ENCODE peak calls at places on chromosomes 1 and 21, in four cellular contexts. C, Y, J and F are unnamed samples.

GRCh38 chr1:207810606-207811295 is 58.9 kb downstream of the CD46 start:
- DNase-seq in C (no peak), Y (no peak), J (no peak), F (no peak)

GRCh38 chr1:7290971-7291970 is 479.8 kb upstream of the VAMP3 start:
- DNase-seq in C (peak), Y (no peak), J (no peak), F (no peak)

GRCh38 chr1:199959033-199959774 is 68.3 kb upstream of the NR5A2 start:
- DNase-seq in C (no peak), Y (no peak), J (no peak), F (no peak)

GRCh38 chr1:229199261-229199850 is 71.6 kb upstream of the RAB4A start:
- DNase-seq in C (no peak), Y (no peak), J (no peak), F (no peak)

GRCh38 chr1:78549366-78549765 is 58.6 kb downstream of the PTGFR start:
- DNase-seq in C (no peak), Y (no peak), J (no peak), F (no peak)

GRCh38 chr1:162357681-162358266 is 18.9 kb downstream of the SPATA46 start:
- DNase-seq in C (peak), Y (peak), J (no peak), F (peak)

GRCh38 chr1:150507912-150508864 is at the start of gene ECM1:
- DNase-seq in C (no peak), Y (no peak), J (no peak), F (no peak)

GRCh38 chr1:66589326-66589725 is 55.4 kb downstream of the SGIP1 start:
- DNase-seq in C (no peak), Y (no peak), J (no peak), F (no peak)

GRCh38 chr1:150152182-150152536 is 2.4 kb downstream of the PLEKHO1 start:
- DNase-seq in C (no peak), Y (no peak), J (no peak), F (no peak)

GRCh38 chr1:156897078-156897825 is 3.7 kb downstream of the PEAR1 start:
- DNase-seq in C (no peak), Y (no peak), J (no peak), F (no peak)

GRCh38 chr1:224014328-224014649 is 99.6 kb upstream of the FBXO28 start:
- DNase-seq in C (no peak), Y (no peak), J (no peak), F (no peak)

GRCh38 chr1:229209386-229209785 is 61.5 kb upstream of the RAB4A start:
- DNase-seq in C (no peak), Y (no peak), J (no peak), F (no peak)

GRCh38 chr1:228009828-228010775 is 3.3 kb downstream of the WNT3A start:
- DNase-seq in C (no peak), Y (no peak), J (peak), F (no peak)

GRCh38 chr1:88612299-88612698 is 71.8 kb upstream of the PKN2 start:
- DNase-seq in C (no peak), Y (no peak), J (no peak), F (no peak)
- TF ChIP-seq ZBTB33 in C (no peak), Y (no peak), J (no peak), F (no peak)

DNA sequence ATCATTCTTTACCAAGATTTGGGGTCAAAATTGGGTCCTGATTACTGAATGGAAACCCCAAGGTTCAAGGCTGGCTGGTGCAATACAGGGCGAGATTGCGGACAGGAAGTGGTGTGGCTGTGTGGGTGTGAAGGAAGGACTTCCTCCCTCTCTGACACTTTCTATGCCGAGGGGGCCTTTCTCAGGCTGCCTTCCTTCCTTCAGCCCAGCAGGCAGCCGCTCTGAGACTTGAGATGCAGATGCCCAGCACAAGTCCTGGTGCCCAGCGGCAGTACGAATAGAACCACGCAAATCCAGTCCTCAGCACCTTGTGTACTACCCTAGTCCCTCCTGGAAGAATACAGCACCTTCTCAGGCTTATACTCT is 16.3 kb downstream of the BATF3 start:
- DNase-seq in C (no peak), Y (no peak), J (peak), F (no peak)
- TF ChIP-seq ZBTB33 in C (no peak), Y (no peak), J (no peak), F (no peak)

GRCh38 chr21:26719750-26720149 is 125.5 kb downstream of the ADAMTS1 start:
- DNase-seq in C (no peak), Y (no peak), J (no peak), F (no peak)

GRCh38 chr21:26717146-26717739 is 128.0 kb downstream of the ADAMTS1 start:
- DNase-seq in C (peak), Y (no peak), J (no peak), F (no peak)

GRCh38 chr21:26715116-26715515 is 130.1 kb downstream of the ADAMTS1 start:
- DNase-seq in C (no peak), Y (no peak), J (no peak), F (no peak)

GRCh38 chr21:26710155-26710554 is 135.1 kb downstream of the ADAMTS1 start:
- DNase-seq in C (no peak), Y (no peak), J (no peak), F (no peak)

GRCh38 chr21:26715878-26716506 is 129.2 kb downstream of the ADAMTS1 start:
- DNase-seq in C (peak), Y (no peak), J (no peak), F (peak)
- TF ChIP-seq ZBTB33 in C (no peak), Y (no peak), J (no peak), F (no peak)

GRCh38 chr1:40036574-40036973 is 4.0 kb upstream of the CAP1 start:
- DNase-seq in C (peak), Y (no peak), J (no peak), F (no peak)
- TF ChIP-seq ZBTB33 in C (no peak), Y (no peak), J (no peak), F (no peak)

GRCh38 chr1:56453722-56454078 is 125.7 kb downstream of the PLPP3 start:
- DNase-seq in C (no peak), Y (no peak), J (no peak), F (no peak)

GRCh38 chr1:56450004-56450666 is 129.2 kb downstream of the PLPP3 start:
- DNase-seq in C (no peak), Y (no peak), J (no peak), F (peak)

GRCh38 chr1:56452027-56453011 is 127.0 kb downstream of the PLPP3 start:
- DNase-seq in C (no peak), Y (no peak), J (no peak), F (no peak)

GRCh38 chr1:56453016-56453721 is 126.2 kb downstream of the PLPP3 start:
- DNase-seq in C (peak), Y (no peak), J (no peak), F (peak)

GRCh38 chr1:56451491-56451890 is 127.9 kb downstream of the PLPP3 start:
- DNase-seq in C (no peak), Y (no peak), J (no peak), F (no peak)
- TF ChIP-seq ZBTB33 in C (no peak), Y (no peak), J (no peak), F (no peak)

DNA sequence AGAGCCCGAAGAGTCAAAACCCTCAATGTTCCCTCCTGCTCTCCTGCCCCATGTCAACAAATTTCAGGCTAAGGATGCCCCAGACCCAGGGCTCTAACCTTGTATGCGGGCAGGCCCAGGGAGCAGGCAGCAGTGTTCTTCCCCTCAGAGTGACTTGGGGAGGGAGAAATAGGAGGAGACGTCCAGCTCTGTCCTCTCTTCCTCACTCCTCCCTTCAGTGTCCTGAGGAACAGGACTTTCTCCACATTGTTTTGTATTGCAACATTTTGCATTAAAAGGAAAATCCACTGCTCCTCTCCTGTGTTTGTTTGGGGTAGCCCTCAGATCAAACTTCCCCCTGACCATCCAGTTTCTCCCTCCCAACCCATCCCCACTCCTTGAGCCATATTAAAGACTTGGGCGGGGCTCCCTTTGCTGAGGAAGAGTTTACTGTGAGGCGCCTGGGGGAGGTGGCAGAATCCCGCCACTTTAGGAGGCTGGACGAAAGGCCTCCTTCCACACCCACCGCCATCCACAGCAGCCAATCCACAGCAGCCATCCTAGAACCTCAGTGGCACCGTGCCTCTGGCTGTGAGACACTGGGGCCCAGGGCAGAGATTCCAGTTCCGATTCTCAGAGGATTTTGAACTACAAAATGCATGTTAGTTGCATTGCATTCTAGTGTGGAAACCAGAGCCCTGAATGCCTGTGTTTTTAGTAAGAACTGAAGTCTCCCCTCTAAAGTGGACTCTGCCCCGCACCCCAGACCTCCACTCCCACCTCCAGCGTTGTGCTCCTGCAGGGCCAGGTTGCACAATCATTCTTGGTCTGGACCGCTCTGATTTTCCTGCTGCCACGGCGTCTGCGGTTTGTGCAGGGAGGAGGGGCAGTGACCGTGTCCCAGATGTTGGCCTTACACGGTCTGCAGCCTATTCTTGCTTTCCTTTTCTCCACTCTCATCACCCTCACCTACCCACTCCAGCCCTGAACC is 3.0 kb downstream of the OLFML3 start:
- DNase-seq in C (peak), Y (no peak), J (no peak), F (peak)
- TF ChIP-seq ZBTB33 in C (no peak), Y (no peak), J (no peak), F (no peak)

DNA sequence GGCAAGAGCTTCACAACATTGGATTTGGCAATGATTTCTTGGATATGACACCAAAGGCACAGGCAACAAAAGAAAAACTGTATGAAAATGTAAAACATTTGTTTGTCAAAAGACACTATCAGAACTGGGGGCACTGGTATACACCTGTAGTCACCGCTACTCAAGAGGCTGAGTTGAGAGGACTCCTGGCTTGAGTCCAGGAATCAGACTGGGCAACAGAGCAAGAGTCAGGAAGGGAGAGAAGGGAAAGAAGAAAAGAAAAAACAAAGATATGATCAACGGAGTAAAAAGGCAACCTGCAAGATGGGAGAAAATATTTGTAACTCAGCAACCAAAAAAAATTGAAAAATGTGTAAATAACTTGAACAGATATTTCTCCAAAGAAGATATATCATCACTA is 6.0 kb upstream of the TUT4 start:
- DNase-seq in C (no peak), Y (no peak), J (no peak), F (no peak)
- TF ChIP-seq ZBTB33 in C (no peak), Y (no peak), J (no peak), F (no peak)

DNA sequence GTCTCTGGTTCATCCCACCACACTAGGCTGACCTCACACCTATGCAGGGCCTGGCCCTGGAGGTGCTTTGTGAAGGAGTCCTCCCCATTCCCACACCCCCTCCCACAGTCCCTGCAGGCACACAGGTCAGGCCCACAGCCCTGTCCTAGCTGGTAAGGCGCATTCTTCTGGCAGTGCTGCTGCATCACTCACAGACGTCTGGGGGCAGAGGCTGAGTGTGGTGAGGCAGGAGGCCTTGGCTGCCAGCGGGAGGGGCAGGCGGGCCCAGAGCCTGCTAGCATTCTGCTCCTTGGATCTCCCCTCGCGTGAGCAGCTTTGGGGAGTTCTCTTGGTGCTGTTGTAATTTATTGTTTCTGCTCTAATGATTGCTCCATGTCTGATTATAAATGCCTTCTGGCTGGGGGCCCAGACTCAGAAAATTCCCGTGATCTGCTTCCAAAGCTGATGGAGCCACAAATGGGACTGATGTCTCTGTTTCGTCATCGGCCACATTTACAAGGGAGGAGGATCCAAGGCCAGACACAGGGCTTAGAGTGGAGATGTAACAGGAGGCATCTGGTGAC is 62.9 kb downstream of the TRABD2B start:
- DNase-seq in C (peak), Y (no peak), J (no peak), F (no peak)
- TF ChIP-seq ZBTB33 in C (no peak), Y (no peak), J (no peak), F (no peak)

GRCh38 chr1:32393136-32393535 is 1.1 kb downstream of the BSDC1 start:
- DNase-seq in C (no peak), Y (no peak), J (no peak), F (peak)
- TF ChIP-seq ZBTB33 in C (no peak), Y (no peak), J (no peak), F (no peak)